ENCODE peak calls at places on chromosomes 11 and 22, in six cellular contexts. S, H, A, P, F and Q are unnamed samples.
A peak's percentile ranks its signal among the peaks of the same experiment; 100 is the strongest.

GRCh38 chr11:131370090-131370751 is at the start of gene NTM:
- DNase-seq in P (peak; percentile 76), S (no peak), A (peak; percentile 71), F (peak; percentile 62), H (peak; percentile 21), Q (no peak)

GRCh38 chr11:99739464-99740089 is 718.8 kb downstream of the CNTN5 start:
- DNase-seq in H (peak; percentile 1), A (no peak), S (no peak), P (peak; percentile 5), F (peak; percentile 44), Q (no peak)

GRCh38 chr22:38783095-38783710 is 10.7 kb downstream of the DNAL4 start:
- DNase-seq in P (no peak), A (no peak), F (no peak), S (no peak), H (no peak), Q (no peak)

GRCh38 chr11:27471067-27471587 is 1.5 kb downstream of the LGR4 start:
- DNase-seq in H (no peak), S (no peak), F (no peak), A (no peak), P (peak; percentile 30), Q (no peak)

GRCh38 chr11:74932797-74933196 is 16.1 kb downstream of the XRRA1 start:
- DNase-seq in P (no peak), H (no peak), S (no peak), A (no peak), F (peak; percentile 85), Q (no peak)

GRCh38 chr11:35486446-35486845 is 39.0 kb downstream of the PAMR1 start:
- DNase-seq in P (no peak), H (no peak), F (no peak), A (no peak), S (no peak), Q (no peak)

GRCh38 chr11:131544591-131544990 is 174.2 kb downstream of the NTM start:
- DNase-seq in P (no peak), A (peak; percentile 48), F (no peak), H (no peak), S (no peak), Q (no peak)

GRCh38 chr11:78646564-78647185 is 72.0 kb upstream of the NARS2 start:
- DNase-seq in F (peak; percentile 44), A (no peak), S (peak; percentile 17), H (peak; percentile 30), P (peak; percentile 71), Q (peak; percentile 26)

GRCh38 chr11:68825603-68826002 is 16.1 kb downstream of the CPT1A start:
- DNase-seq in S (peak; percentile 34), P (peak; percentile 66), A (no peak), H (no peak), F (no peak), Q (peak; percentile 41)

GRCh38 chr11:130139401-130139800 is 20.2 kb upstream of the ST14 start:
- DNase-seq in S (no peak), F (no peak), H (no peak), P (no peak), A (no peak), Q (no peak)

GRCh38 chr11:57432714-57433163 is 5.8 kb upstream of the SLC43A3 start:
- DNase-seq in F (peak; percentile 93), P (peak; percentile 56), A (no peak), H (peak; percentile 21), S (no peak), Q (no peak)

GRCh38 chr11:124793466-124794278 is 6.5 kb downstream of the MSANTD2 start:
- DNase-seq in H (peak; percentile 55), S (no peak), F (peak; percentile 62), A (no peak), P (peak; percentile 51), Q (peak; percentile 25)